ENCODE peak calls at places on chromosome 12, in nine cellular contexts. One of them, this sample, is unnamed.

GRCh38 chr12:118611295-118611694 is 234.9 kb downstream of the SUDS3 start:
- DNase-seq in left lung: no peak
- DNase-seq in head of caudate nucleus: no peak
- DNase-seq in cerebellum: no peak
- DNase-seq in activated T-helper 1 cell treated with anti-CD3 and anti-CD28 coated beads, Interleukin-2, amount 50 U/mL, for 16 hours: no peak
- DNase-seq in stromal cell of bone marrow: no peak
- DNase-seq in Kasumi-1: no peak
- DNase-seq in AG04450: no peak
- DNase-seq in fibroblast of the conjunctiva: no peak
- DNase-seq in this sample: peak

GRCh38 chr12:94429191-94429590 is 30.5 kb downstream of the CEP83 start:
- DNase-seq in left lung: no peak
- DNase-seq in head of caudate nucleus: no peak
- DNase-seq in cerebellum: no peak
- DNase-seq in activated T-helper 1 cell treated with anti-CD3 and anti-CD28 coated beads, Interleukin-2, amount 50 U/mL, for 16 hours: no peak
- DNase-seq in stromal cell of bone marrow: no peak
- DNase-seq in Kasumi-1: no peak
- DNase-seq in AG04450: no peak
- DNase-seq in fibroblast of the conjunctiva: no peak
- DNase-seq in this sample: no peak

GRCh38 chr12:3493225-3494049 is 2.4 kb downstream of the PRMT8 start:
- DNase-seq in left lung: peak
- DNase-seq in head of caudate nucleus: peak
- DNase-seq in cerebellum: peak
- DNase-seq in activated T-helper 1 cell treated with anti-CD3 and anti-CD28 coated beads, Interleukin-2, amount 50 U/mL, for 16 hours: no peak
- DNase-seq in stromal cell of bone marrow: no peak
- DNase-seq in Kasumi-1: no peak
- DNase-seq in AG04450: no peak
- DNase-seq in fibroblast of the conjunctiva: no peak
- DNase-seq in this sample: peak

GRCh38 chr12:89016970-89017778 is 335.1 kb downstream of the DUSP6 start:
- DNase-seq in left lung: no peak
- DNase-seq in head of caudate nucleus: peak
- DNase-seq in cerebellum: peak
- DNase-seq in activated T-helper 1 cell treated with anti-CD3 and anti-CD28 coated beads, Interleukin-2, amount 50 U/mL, for 16 hours: no peak
- DNase-seq in stromal cell of bone marrow: peak
- DNase-seq in Kasumi-1: peak
- DNase-seq in AG04450: peak
- DNase-seq in fibroblast of the conjunctiva: peak
- DNase-seq in this sample: peak

GRCh38 chr12:2160043-2160442 is 107.3 kb downstream of the CACNA1C start:
- DNase-seq in left lung: no peak
- DNase-seq in head of caudate nucleus: no peak
- DNase-seq in cerebellum: no peak
- DNase-seq in activated T-helper 1 cell treated with anti-CD3 and anti-CD28 coated beads, Interleukin-2, amount 50 U/mL, for 16 hours: no peak
- DNase-seq in stromal cell of bone marrow: no peak
- DNase-seq in Kasumi-1: no peak
- DNase-seq in AG04450: no peak
- DNase-seq in fibroblast of the conjunctiva: no peak
- DNase-seq in this sample: no peak

GRCh38 chr12:53561590-53561953 is 54.3 kb upstream of the NPFF start:
- DNase-seq in left lung: no peak
- DNase-seq in head of caudate nucleus: no peak
- DNase-seq in cerebellum: no peak
- DNase-seq in activated T-helper 1 cell treated with anti-CD3 and anti-CD28 coated beads, Interleukin-2, amount 50 U/mL, for 16 hours: no peak
- DNase-seq in stromal cell of bone marrow: peak
- DNase-seq in Kasumi-1: no peak
- DNase-seq in AG04450: peak
- DNase-seq in fibroblast of the conjunctiva: peak
- DNase-seq in this sample: no peak

GRCh38 chr12:50106907-50107306 is 3.1 kb downstream of the GPD1 start:
- DNase-seq in left lung: no peak
- DNase-seq in head of caudate nucleus: no peak
- DNase-seq in cerebellum: no peak
- DNase-seq in activated T-helper 1 cell treated with anti-CD3 and anti-CD28 coated beads, Interleukin-2, amount 50 U/mL, for 16 hours: no peak
- DNase-seq in stromal cell of bone marrow: no peak
- DNase-seq in Kasumi-1: no peak
- DNase-seq in AG04450: no peak
- DNase-seq in fibroblast of the conjunctiva: no peak
- DNase-seq in this sample: no peak

GRCh38 chr12:57006809-57007475 is 596 bp upstream of the ZBTB39 start:
- DNase-seq in left lung: no peak
- DNase-seq in head of caudate nucleus: no peak
- DNase-seq in cerebellum: peak
- DNase-seq in activated T-helper 1 cell treated with anti-CD3 and anti-CD28 coated beads, Interleukin-2, amount 50 U/mL, for 16 hours: no peak
- DNase-seq in stromal cell of bone marrow: no peak
- DNase-seq in Kasumi-1: no peak
- DNase-seq in AG04450: no peak
- DNase-seq in fibroblast of the conjunctiva: no peak
- DNase-seq in this sample: no peak

GRCh38 chr12:49322367-49322707 is 718 bp upstream of the TROAP start:
- DNase-seq in left lung: no peak
- DNase-seq in head of caudate nucleus: no peak
- DNase-seq in cerebellum: no peak
- DNase-seq in activated T-helper 1 cell treated with anti-CD3 and anti-CD28 coated beads, Interleukin-2, amount 50 U/mL, for 16 hours: no peak
- DNase-seq in stromal cell of bone marrow: no peak
- DNase-seq in Kasumi-1: no peak
- DNase-seq in AG04450: no peak
- DNase-seq in fibroblast of the conjunctiva: no peak
- DNase-seq in this sample: no peak

GRCh38 chr12:75526655-75527511 is 15.5 kb upstream of the KRR1 start:
- DNase-seq in left lung: no peak
- DNase-seq in head of caudate nucleus: no peak
- DNase-seq in cerebellum: peak
- DNase-seq in activated T-helper 1 cell treated with anti-CD3 and anti-CD28 coated beads, Interleukin-2, amount 50 U/mL, for 16 hours: no peak
- DNase-seq in stromal cell of bone marrow: peak
- DNase-seq in Kasumi-1: peak
- DNase-seq in AG04450: peak
- DNase-seq in fibroblast of the conjunctiva: peak
- DNase-seq in this sample: peak